ENCODE peak calls at places on chromosomes 11 and 22, in seven cellular contexts. W is B cell; D is NCI-H1694 treated with DMSO at 0.1 percent for 48 hours; C is stimulated activated CD4-positive, alpha-beta T cell treated with anti-CD3 and anti-CD28 coated beads, TNF-alpha, amount 100 ng/mL, for 1 hour; F is NCI-H1417; L is pancreas; Z is kidney tubule cell. E is an unnamed sample.

GRCh38 chr11:130400793-130401483 is 27.5 kb downstream of the ADAMTS8 start:
- DNase-seq in W (no peak), D (no peak), C (no peak), F (no peak), L (no peak), Z (no peak), E (no peak)

GRCh38 chr11:132999519-132999918 is 532.8 kb downstream of the OPCML start:
- DNase-seq in W (no peak), D (no peak), C (no peak), F (no peak), L (no peak), Z (no peak), E (no peak)

GRCh38 chr11:122101625-122102291 is 14.3 kb downstream of the BLID start:
- DNase-seq in W (no peak), D (no peak), C (no peak), F (peak), L (peak), Z (peak), E (peak)

GRCh38 chr22:35301370-35301874 is 1.7 kb downstream of the TOM1 start:
- DNase-seq in W (no peak), D (no peak), C (no peak), F (no peak), L (no peak), Z (peak), E (peak)

GRCh38 chr11:55172734-55173415 is 89.1 kb upstream of the TRIM48 start:
- DNase-seq in W (no peak), D (no peak), C (no peak), F (no peak), L (peak), Z (no peak), E (no peak)

GRCh38 chr11:57406337-57406904 is 16.0 kb upstream of the PRG2 start:
- DNase-seq in W (no peak), D (no peak), C (no peak), F (no peak), L (no peak), Z (peak), E (no peak)

GRCh38 chr22:44351037-44351436 is 38.3 kb upstream of the SHISAL1 start:
- DNase-seq in W (no peak), D (no peak), C (no peak), F (no peak), L (peak), Z (no peak), E (no peak)

GRCh38 chr22:47164514-47165337 is 402.3 kb downstream of the TBC1D22A start:
- DNase-seq in W (peak), D (no peak), C (no peak), F (peak), L (peak), Z (no peak), E (no peak)

GRCh38 chr11:128719556-128719824 is 25.6 kb downstream of the FLI1 start:
- DNase-seq in W (peak), D (no peak), C (no peak), F (no peak), L (no peak), Z (no peak), E (no peak)

GRCh38 chr11:104682241-104682640 is 216.0 kb downstream of the CASP12 start:
- DNase-seq in W (no peak), D (no peak), C (no peak), F (no peak), L (no peak), Z (no peak), E (no peak)

GRCh38 chr11:15826826-15827225 is 529.5 kb downstream of the SOX6 start:
- DNase-seq in W (no peak), D (peak), C (no peak), F (peak), L (no peak), Z (peak), E (peak)

GRCh38 chr11:94315664-94316063 is 11.3 kb downstream of the IZUMO1R start:
- DNase-seq in W (no peak), D (no peak), C (no peak), F (no peak), L (no peak), Z (peak), E (no peak)

GRCh38 chr11:117723625-117724024 is 73.4 kb downstream of the DSCAML1 start:
- DNase-seq in W (no peak), D (no peak), C (no peak), F (peak), L (no peak), Z (no peak), E (no peak)

GRCh38 chr11:116578971-116579687 is 193.7 kb downstream of the BUD13 start:
- DNase-seq in W (no peak), D (no peak), C (no peak), F (peak), L (no peak), Z (no peak), E (no peak)

GRCh38 chr11:93497575-93497974 is 45.6 kb downstream of the SMCO4 start:
- DNase-seq in W (no peak), D (no peak), C (no peak), F (no peak), L (no peak), Z (no peak), E (no peak)

GRCh38 chr11:26621147-26621546 is 49.1 kb upstream of the MUC15 start:
- DNase-seq in W (no peak), D (no peak), C (no peak), F (no peak), L (no peak), Z (peak), E (no peak)

GRCh38 chr22:46057762-46058420 is 80.9 kb upstream of the WNT7B start:
- DNase-seq in W (peak), D (peak), C (no peak), F (no peak), L (peak), Z (no peak), E (peak)

GRCh38 chr11:65932558-65932919 is 12.7 kb upstream of the TSGA10IP start:
- DNase-seq in W (no peak), D (no peak), C (no peak), F (peak), L (no peak), Z (no peak), E (no peak)

GRCh38 chr11:75449776-75450175 is 16.8 kb upstream of the KLHL35 start:
- DNase-seq in W (no peak), D (no peak), C (no peak), F (no peak), L (peak), Z (no peak), E (no peak)